ENCODE peak calls at places on chromosomes 7 and 10, in seven cellular contexts. One of them, this sample, is unnamed.

GRCh38 chr10:97013568-97013967 is 172.2 kb downstream of the SLIT1 start:
- DNase-seq in activated CD4-positive, alpha-beta memory T cell treated with anti-CD3 and anti-CD28 coated beads, Interleukin-2, amount 10 ng/mL, durations not matched to agents 7 days and 5 days: no peak
- DNase-seq in central memory CD8-positive, alpha-beta T cell: no peak
- DNase-seq in mesenteric fat pad: peak
- DNase-seq in hypothalamus: no peak
- DNase-seq in epithelial cell of esophagus: no peak
- DNase-seq in GM03348: no peak
- DNase-seq in this sample: no peak

GRCh38 chr10:98038333-98038732 is 7.9 kb upstream of the CRTAC1 start:
- DNase-seq in hypothalamus: no peak
- DNase-seq in GM03348: no peak
- DNase-seq in mesenteric fat pad: no peak
- DNase-seq in central memory CD8-positive, alpha-beta T cell: no peak
- DNase-seq in epithelial cell of esophagus: no peak
- DNase-seq in activated CD4-positive, alpha-beta memory T cell treated with anti-CD3 and anti-CD28 coated beads, Interleukin-2, amount 10 ng/mL, durations not matched to agents 7 days and 5 days: no peak
- DNase-seq in this sample: no peak

GRCh38 chr10:22022257-22023051 is 18.9 kb upstream of the DNAJC1 start:
- DNase-seq in epithelial cell of esophagus: no peak
- DNase-seq in hypothalamus: no peak
- DNase-seq in activated CD4-positive, alpha-beta memory T cell treated with anti-CD3 and anti-CD28 coated beads, Interleukin-2, amount 10 ng/mL, durations not matched to agents 7 days and 5 days: peak
- DNase-seq in mesenteric fat pad: no peak
- DNase-seq in central memory CD8-positive, alpha-beta T cell: no peak
- DNase-seq in GM03348: no peak
- DNase-seq in this sample: no peak

GRCh38 chr10:123458933-123459332 is 207.2 kb upstream of the GPR26 start:
- DNase-seq in hypothalamus: no peak
- DNase-seq in GM03348: no peak
- DNase-seq in epithelial cell of esophagus: no peak
- DNase-seq in central memory CD8-positive, alpha-beta T cell: no peak
- DNase-seq in activated CD4-positive, alpha-beta memory T cell treated with anti-CD3 and anti-CD28 coated beads, Interleukin-2, amount 10 ng/mL, durations not matched to agents 7 days and 5 days: no peak
- DNase-seq in mesenteric fat pad: no peak
- DNase-seq in this sample: no peak

GRCh38 chr7:80921130-80921529 is 2.3 kb upstream of the SEMA3C start:
- DNase-seq in GM03348: no peak
- DNase-seq in hypothalamus: no peak
- DNase-seq in epithelial cell of esophagus: peak
- DNase-seq in mesenteric fat pad: no peak
- DNase-seq in central memory CD8-positive, alpha-beta T cell: no peak
- DNase-seq in activated CD4-positive, alpha-beta memory T cell treated with anti-CD3 and anti-CD28 coated beads, Interleukin-2, amount 10 ng/mL, durations not matched to agents 7 days and 5 days: no peak
- DNase-seq in this sample: no peak

GRCh38 chr10:125127986-125128385 is 32.4 kb downstream of the CTBP2 start:
- DNase-seq in central memory CD8-positive, alpha-beta T cell: no peak
- DNase-seq in GM03348: no peak
- DNase-seq in epithelial cell of esophagus: no peak
- DNase-seq in hypothalamus: no peak
- DNase-seq in mesenteric fat pad: no peak
- DNase-seq in activated CD4-positive, alpha-beta memory T cell treated with anti-CD3 and anti-CD28 coated beads, Interleukin-2, amount 10 ng/mL, durations not matched to agents 7 days and 5 days: no peak
- DNase-seq in this sample: no peak

GRCh38 chr10:108410231-108410630 is 1245.7 kb upstream of the SORCS1 start:
- DNase-seq in activated CD4-positive, alpha-beta memory T cell treated with anti-CD3 and anti-CD28 coated beads, Interleukin-2, amount 10 ng/mL, durations not matched to agents 7 days and 5 days: no peak
- DNase-seq in hypothalamus: no peak
- DNase-seq in GM03348: no peak
- DNase-seq in epithelial cell of esophagus: no peak
- DNase-seq in mesenteric fat pad: no peak
- DNase-seq in central memory CD8-positive, alpha-beta T cell: no peak
- DNase-seq in this sample: no peak

GRCh38 chr10:74730246-74730645 is 96.2 kb upstream of the KAT6B start:
- DNase-seq in central memory CD8-positive, alpha-beta T cell: no peak
- DNase-seq in epithelial cell of esophagus: no peak
- DNase-seq in hypothalamus: no peak
- DNase-seq in mesenteric fat pad: no peak
- DNase-seq in activated CD4-positive, alpha-beta memory T cell treated with anti-CD3 and anti-CD28 coated beads, Interleukin-2, amount 10 ng/mL, durations not matched to agents 7 days and 5 days: no peak
- DNase-seq in GM03348: no peak
- DNase-seq in this sample: no peak

GRCh38 chr10:79293841-79294705 is 53.2 kb upstream of the PPIF start:
- DNase-seq in GM03348: peak
- DNase-seq in activated CD4-positive, alpha-beta memory T cell treated with anti-CD3 and anti-CD28 coated beads, Interleukin-2, amount 10 ng/mL, durations not matched to agents 7 days and 5 days: no peak
- DNase-seq in epithelial cell of esophagus: peak
- DNase-seq in central memory CD8-positive, alpha-beta T cell: no peak
- DNase-seq in mesenteric fat pad: no peak
- DNase-seq in hypothalamus: no peak
- DNase-seq in this sample: peak

GRCh38 chr10:114239117-114239993 is at the start of gene VWA2:
- DNase-seq in GM03348: no peak
- DNase-seq in central memory CD8-positive, alpha-beta T cell: no peak
- DNase-seq in mesenteric fat pad: no peak
- DNase-seq in hypothalamus: no peak
- DNase-seq in activated CD4-positive, alpha-beta memory T cell treated with anti-CD3 and anti-CD28 coated beads, Interleukin-2, amount 10 ng/mL, durations not matched to agents 7 days and 5 days: peak
- DNase-seq in epithelial cell of esophagus: peak
- DNase-seq in this sample: no peak

GRCh38 chr7:66921396-66921917 is 432 bp downstream of the TMEM248 start:
- DNase-seq in GM03348: peak
- DNase-seq in hypothalamus: peak
- DNase-seq in central memory CD8-positive, alpha-beta T cell: no peak
- DNase-seq in activated CD4-positive, alpha-beta memory T cell treated with anti-CD3 and anti-CD28 coated beads, Interleukin-2, amount 10 ng/mL, durations not matched to agents 7 days and 5 days: peak
- DNase-seq in epithelial cell of esophagus: peak
- DNase-seq in mesenteric fat pad: no peak
- DNase-seq in this sample: peak

GRCh38 chr7:90269163-90269562 is 24.2 kb downstream of the CFAP69 start:
- DNase-seq in epithelial cell of esophagus: peak
- DNase-seq in activated CD4-positive, alpha-beta memory T cell treated with anti-CD3 and anti-CD28 coated beads, Interleukin-2, amount 10 ng/mL, durations not matched to agents 7 days and 5 days: no peak
- DNase-seq in mesenteric fat pad: no peak
- DNase-seq in central memory CD8-positive, alpha-beta T cell: no peak
- DNase-seq in GM03348: no peak
- DNase-seq in hypothalamus: no peak
- DNase-seq in this sample: no peak

GRCh38 chr10:32938554-32939061 is 19.4 kb downstream of the ITGB1 start:
- DNase-seq in epithelial cell of esophagus: peak
- DNase-seq in central memory CD8-positive, alpha-beta T cell: no peak
- DNase-seq in activated CD4-positive, alpha-beta memory T cell treated with anti-CD3 and anti-CD28 coated beads, Interleukin-2, amount 10 ng/mL, durations not matched to agents 7 days and 5 days: no peak
- DNase-seq in hypothalamus: peak
- DNase-seq in mesenteric fat pad: no peak
- DNase-seq in GM03348: peak
- DNase-seq in this sample: peak

GRCh38 chr10:7297094-7297493 is 113.7 kb downstream of the SFMBT2 start:
- DNase-seq in mesenteric fat pad: no peak
- DNase-seq in epithelial cell of esophagus: no peak
- DNase-seq in activated CD4-positive, alpha-beta memory T cell treated with anti-CD3 and anti-CD28 coated beads, Interleukin-2, amount 10 ng/mL, durations not matched to agents 7 days and 5 days: no peak
- DNase-seq in central memory CD8-positive, alpha-beta T cell: no peak
- DNase-seq in hypothalamus: no peak
- DNase-seq in GM03348: no peak
- DNase-seq in this sample: no peak

GRCh38 chr10:80855348-80855971 is 317.8 kb downstream of the SH2D4B start:
- DNase-seq in hypothalamus: no peak
- DNase-seq in epithelial cell of esophagus: no peak
- DNase-seq in activated CD4-positive, alpha-beta memory T cell treated with anti-CD3 and anti-CD28 coated beads, Interleukin-2, amount 10 ng/mL, durations not matched to agents 7 days and 5 days: no peak
- DNase-seq in central memory CD8-positive, alpha-beta T cell: no peak
- DNase-seq in GM03348: no peak
- DNase-seq in mesenteric fat pad: no peak
- DNase-seq in this sample: no peak

GRCh38 chr7:28759373-28760013 is 198.6 kb downstream of the TRIL start:
- DNase-seq in central memory CD8-positive, alpha-beta T cell: no peak
- DNase-seq in hypothalamus: no peak
- DNase-seq in activated CD4-positive, alpha-beta memory T cell treated with anti-CD3 and anti-CD28 coated beads, Interleukin-2, amount 10 ng/mL, durations not matched to agents 7 days and 5 days: no peak
- DNase-seq in epithelial cell of esophagus: no peak
- DNase-seq in mesenteric fat pad: no peak
- DNase-seq in GM03348: no peak
- DNase-seq in this sample: no peak

GRCh38 chr10:110508806-110509544 is 11.3 kb downstream of the DUSP5 start:
- DNase-seq in hypothalamus: no peak
- DNase-seq in activated CD4-positive, alpha-beta memory T cell treated with anti-CD3 and anti-CD28 coated beads, Interleukin-2, amount 10 ng/mL, durations not matched to agents 7 days and 5 days: no peak
- DNase-seq in GM03348: no peak
- DNase-seq in epithelial cell of esophagus: no peak
- DNase-seq in mesenteric fat pad: no peak
- DNase-seq in central memory CD8-positive, alpha-beta T cell: no peak
- DNase-seq in this sample: no peak

GRCh38 chr10:5528989-5529701 is 4.4 kb downstream of the CALML3 start:
- DNase-seq in activated CD4-positive, alpha-beta memory T cell treated with anti-CD3 and anti-CD28 coated beads, Interleukin-2, amount 10 ng/mL, durations not matched to agents 7 days and 5 days: no peak
- DNase-seq in epithelial cell of esophagus: no peak
- DNase-seq in mesenteric fat pad: peak
- DNase-seq in GM03348: no peak
- DNase-seq in hypothalamus: no peak
- DNase-seq in central memory CD8-positive, alpha-beta T cell: no peak
- DNase-seq in this sample: no peak

GRCh38 chr7:157685430-157686284 is 348.9 kb downstream of the DNAJB6 start:
- DNase-seq in GM03348: no peak
- DNase-seq in central memory CD8-positive, alpha-beta T cell: no peak
- DNase-seq in mesenteric fat pad: peak
- DNase-seq in activated CD4-positive, alpha-beta memory T cell treated with anti-CD3 and anti-CD28 coated beads, Interleukin-2, amount 10 ng/mL, durations not matched to agents 7 days and 5 days: no peak
- DNase-seq in hypothalamus: no peak
- DNase-seq in epithelial cell of esophagus: no peak
- DNase-seq in this sample: no peak

GRCh38 chr7:29022291-29022988 is 64.3 kb upstream of the TRIL start:
- DNase-seq in mesenteric fat pad: no peak
- DNase-seq in activated CD4-positive, alpha-beta memory T cell treated with anti-CD3 and anti-CD28 coated beads, Interleukin-2, amount 10 ng/mL, durations not matched to agents 7 days and 5 days: no peak
- DNase-seq in epithelial cell of esophagus: no peak
- DNase-seq in hypothalamus: no peak
- DNase-seq in GM03348: no peak
- DNase-seq in central memory CD8-positive, alpha-beta T cell: no peak
- DNase-seq in this sample: no peak

This sample was measured in adipocyte.